ENCODE peak calls at places on chromosomes 2 and 18, in five cellular contexts. F is endothelial cell, Y is progenitor cell of endocrine pancreas, O is fibroblast of mammary gland, D is breast epithelium. Q is an unnamed sample.

GRCh38 chr2:124024491-124025348 is at the start of gene CNTNAP5:
- DNase-seq in Y (peak; percentile 79), O (peak; percentile 1), F (peak; percentile 89), D (no peak), Q (no peak)

GRCh38 chr2:142914507-142915313 is 37.2 kb downstream of the KYNU start:
- DNase-seq in Y (no peak), D (no peak), F (no peak), O (no peak), Q (peak; percentile 54)

GRCh38 chr2:406876-407275 is 119.0 kb upstream of the ALKAL2 start:
- DNase-seq in Y (no peak), D (no peak), F (no peak), O (no peak), Q (no peak)

GRCh38 chr2:232439758-232440135 is 16.2 kb upstream of the ALPI start:
- DNase-seq in F (no peak), D (no peak), O (no peak), Y (no peak), Q (no peak)

GRCh38 chr18:79523221-79523737 is 127.5 kb downstream of the NFATC1 start:
- DNase-seq in D (no peak), O (no peak), F (no peak), Y (no peak), Q (no peak)

GRCh38 chr2:54728669-54729120 is 5.2 kb downstream of the EML6 start:
- DNase-seq in Y (no peak), D (no peak), O (peak; percentile 96), F (no peak), Q (no peak)

GRCh38 chr2:96664366-96664765 is 21.8 kb downstream of the FER1L5 start:
- DNase-seq in O (peak; percentile 20), F (no peak), Y (no peak), D (no peak), Q (no peak)

GRCh38 chr2:45709137-45709536 is 57.7 kb downstream of the PRKCE start:
- DNase-seq in F (no peak), O (no peak), Y (no peak), D (no peak), Q (no peak)

GRCh38 chr2:26561918-26562810 is 79.0 kb downstream of the CIB4 start:
- DNase-seq in F (peak; percentile 48), D (peak; percentile 50), Y (no peak), O (peak; percentile 5), Q (no peak)

GRCh38 chr2:196415384-196415783 is 224.1 kb upstream of the CCDC150 start:
- DNase-seq in Y (no peak), D (no peak), F (no peak), O (no peak), Q (no peak)

GRCh38 chr2:127589358-127589757 is 53.9 kb downstream of the MYO7B start:
- DNase-seq in Y (no peak), D (no peak), F (no peak), O (no peak), Q (no peak)

GRCh38 chr18:46070683-46071614 is 1.1 kb downstream of the PSTPIP2 start:
- DNase-seq in Y (no peak), O (no peak), F (peak; percentile 13), D (no peak), Q (no peak)

GRCh38 chr2:152098033-152098797 is 629 bp downstream of the CACNB4 start:
- DNase-seq in Y (no peak), D (no peak), O (peak; percentile 5), F (peak; percentile 41), Q (no peak)

GRCh38 chr2:210502997-210503621 is 26.6 kb upstream of the LANCL1 start:
- DNase-seq in Y (no peak), D (no peak), O (peak; percentile 56), F (peak; percentile 39), Q (peak; percentile 27)

GRCh38 chr2:141557329-141558098 is 573.3 kb downstream of the LRP1B start:
- DNase-seq in Y (no peak), D (no peak), O (peak; percentile 91), F (no peak), Q (no peak)

GRCh38 chr2:147739531-147739930 is 105.3 kb upstream of the ACVR2A start:
- DNase-seq in Y (no peak), D (no peak), O (peak; percentile 4), F (no peak), Q (no peak)

GRCh38 chr18:77666613-77667012 is 417.0 kb downstream of the GALR1 start:
- DNase-seq in Y (no peak), F (no peak), D (no peak), O (no peak), Q (no peak)

GRCh38 chr2:110741491-110741980 is 9.2 kb downstream of the ACOXL start:
- DNase-seq in O (no peak), D (no peak), F (no peak), Y (no peak), Q (no peak)

GRCh38 chr2:95401480-95401879 is 1.0 kb upstream of the FAHD2A start:
- DNase-seq in Y (no peak), F (no peak), D (no peak), O (no peak), Q (no peak)

GRCh38 chr2:216536725-216537124 is 38.1 kb downstream of the RPL37A start:
- DNase-seq in O (peak; percentile 78), D (no peak), F (no peak), Y (no peak), Q (no peak)

DNA sequence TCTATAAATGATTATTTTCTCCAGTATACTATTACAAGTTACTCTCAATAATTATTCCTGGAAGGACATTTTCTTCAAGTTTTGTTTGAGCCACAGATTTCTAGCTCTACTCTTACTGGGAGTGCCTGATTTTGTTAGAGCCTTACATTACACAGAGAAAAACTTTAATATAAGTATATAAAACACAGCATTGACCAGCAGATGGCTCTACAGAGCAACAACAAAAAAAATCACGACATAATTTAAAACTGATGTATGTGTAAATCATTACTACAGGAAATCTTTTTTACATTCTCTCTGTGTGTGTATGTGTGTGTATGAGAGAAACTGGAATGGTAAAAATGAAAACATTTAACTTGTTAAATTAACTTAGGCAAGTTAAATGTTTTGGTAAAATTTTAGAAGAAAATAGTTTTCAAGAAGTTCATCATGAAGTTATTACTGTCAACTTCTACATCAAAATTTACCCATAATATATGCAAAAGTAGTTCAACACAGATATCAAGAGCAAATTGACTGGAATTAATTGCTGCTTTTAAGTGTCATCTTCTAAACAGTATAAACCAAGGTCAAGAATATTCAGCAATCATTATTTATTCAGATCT is 103.3 kb downstream of the MDH1 start:
- DNase-seq in D (no peak), O (peak; percentile 75), F (peak; percentile 18), Y (no peak), Q (peak; percentile 57)
- TF ChIP-seq CTCF in D (peak; percentile 64), O (peak; percentile 56), F (peak; percentile 62), Y (peak; percentile 67), Q (peak; percentile 52)

GRCh38 chr2:66445781-66446177 is 10.9 kb downstream of the MEIS1 start:
- DNase-seq in F (peak; percentile 62), Y (no peak), O (peak; percentile 43), D (no peak), Q (no peak)
- TF ChIP-seq CTCF in F (no peak), Y (peak; percentile 33), O (peak; percentile 8), D (no peak), Q (no peak)

GRCh38 chr2:233469261-233470006 is 97.1 kb downstream of the USP40 start:
- DNase-seq in D (no peak), Y (no peak), F (no peak), O (no peak), Q (no peak)

GRCh38 chr2:233468746-233469110 is 97.9 kb downstream of the USP40 start:
- DNase-seq in D (no peak), F (no peak), Y (no peak), O (no peak), Q (no peak)

GRCh38 chr2:233470007-233470687 is 96.4 kb downstream of the USP40 start:
- DNase-seq in Y (no peak), F (no peak), D (no peak), O (no peak), Q (no peak)

GRCh38 chr2:233466991-233467603 is 99.5 kb downstream of the USP40 start:
- DNase-seq in Y (no peak), F (no peak), D (no peak), O (no peak), Q (no peak)

GRCh38 chr2:233468047-233468745 is 98.4 kb downstream of the USP40 start:
- DNase-seq in O (no peak), D (no peak), F (no peak), Y (no peak), Q (no peak)
- TF ChIP-seq CTCF in O (no peak), D (no peak), F (no peak), Y (no peak), Q (no peak)

GRCh38 chr2:156129227-156129626 is 203.3 kb downstream of the NR4A2 start:
- DNase-seq in Y (no peak), D (no peak), O (no peak), F (no peak), Q (no peak)
- TF ChIP-seq CTCF in Y (no peak), D (no peak), O (no peak), F (peak; percentile 46), Q (no peak)

GRCh38 chr2:84526562-84526961 is 10.3 kb downstream of the DNAH6 start:
- DNase-seq in Y (no peak), O (peak; percentile 5), D (no peak), F (no peak), Q (no peak)
- TF ChIP-seq CTCF in Y (no peak), O (no peak), D (no peak), F (no peak), Q (peak; percentile 9)

GRCh38 chr18:25651553-25651952 is 299.6 kb upstream of the ZNF521 start:
- DNase-seq in O (no peak), F (no peak), Y (no peak), D (no peak), Q (no peak)

GRCh38 chr18:25648724-25649260 is 296.8 kb upstream of the ZNF521 start:
- DNase-seq in D (no peak), O (no peak), Y (no peak), F (no peak), Q (no peak)

GRCh38 chr18:25650201-25650941 is 298.4 kb upstream of the ZNF521 start:
- DNase-seq in O (peak; percentile 97), Y (no peak), D (no peak), F (no peak), Q (no peak)

GRCh38 chr18:25646971-25647370 is 295.0 kb upstream of the ZNF521 start:
- DNase-seq in F (no peak), Y (no peak), D (no peak), O (peak; percentile 91), Q (no peak)

GRCh38 chr18:25647404-25647803 is 295.4 kb upstream of the ZNF521 start:
- DNase-seq in F (no peak), Y (no peak), D (no peak), O (no peak), Q (no peak)
- TF ChIP-seq CTCF in F (no peak), Y (no peak), D (no peak), O (no peak), Q (no peak)